ENCODE peak calls at places on chromosomes 5 and 9, in ten cellular contexts. D is AG10803, N is tibial nerve, H is astrocyte of the cerebellum, L is GM12865, A is right atrium auricular region, V is dorsolateral prefrontal cortex, S is cardiac fibroblast, M is SK-N-SH, F is IMR-90. X is an unnamed sample.

GRCh38 chr5:139561655-139562451 is 714 bp downstream of the UBE2D2 start:
- DNase-seq in M (peak), H (no peak), A (peak), L (peak), D (peak), N (peak), F (peak), V (peak), S (peak), X (no peak)

GRCh38 chr5:173744527-173744926 is 128.1 kb upstream of the BOD1 start:
- DNase-seq in N (no peak), M (no peak), F (no peak), L (no peak), S (no peak), D (no peak), A (no peak), H (no peak), V (no peak), X (no peak)

GRCh38 chr5:10457682-10458574 is 16.2 kb downstream of the ROPN1L start:
- DNase-seq in F (no peak), L (no peak), D (peak), H (no peak), M (peak), S (peak), V (no peak), N (no peak), A (no peak), X (no peak)

GRCh38 chr9:126623667-126624452 is 10.1 kb downstream of the LMX1B start:
- DNase-seq in F (no peak), N (no peak), A (no peak), L (no peak), H (no peak), V (no peak), D (no peak), S (no peak), M (no peak), X (no peak)

GRCh38 chr9:131781069-131781468 is 41.2 kb upstream of the RAPGEF1 start:
- DNase-seq in A (no peak), D (no peak), L (peak), F (no peak), N (no peak), H (no peak), S (no peak), M (no peak), V (no peak), X (no peak)

GRCh38 chr9:88387035-88387732 is 1.1 kb upstream of the SPIN1 start:
- DNase-seq in S (peak), N (peak), M (no peak), A (no peak), D (peak), L (no peak), H (no peak), V (no peak), F (peak), X (no peak)

GRCh38 chr5:95988094-95988493 is 26.4 kb upstream of the ELL2 start:
- DNase-seq in S (no peak), V (no peak), L (no peak), M (no peak), D (no peak), N (no peak), H (no peak), A (no peak), F (no peak), X (no peak)

GRCh38 chr5:157463621-157464407 is 3.8 kb downstream of the NIPAL4 start:
- DNase-seq in L (peak), V (no peak), A (no peak), H (no peak), M (no peak), N (no peak), D (peak), S (no peak), F (peak), X (peak)

GRCh38 chr9:133742849-133743444 is 4.8 kb upstream of the SARDH start:
- DNase-seq in N (peak), V (peak), M (peak), S (peak), D (peak), A (peak), F (peak), H (peak), L (peak), X (no peak)

GRCh38 chr5:145854651-145855258 is 18.1 kb downstream of the GRXCR2 start:
- DNase-seq in L (no peak), N (no peak), V (no peak), H (peak), F (peak), D (peak), S (peak), A (no peak), M (no peak), X (no peak)

GRCh38 chr5:43046474-43046873 is 6.4 kb upstream of the ANXA2R start:
- DNase-seq in F (no peak), L (no peak), H (no peak), M (no peak), D (no peak), S (no peak), V (no peak), N (no peak), A (no peak), X (no peak)

GRCh38 chr5:131413605-131414559 is 150.0 kb downstream of the CDC42SE2 start:
- DNase-seq in L (peak), V (no peak), N (no peak), D (peak), M (no peak), S (no peak), A (no peak), F (no peak), H (no peak), X (no peak)

GRCh38 chr9:77514886-77515711 is 133.0 kb downstream of the GNA14 start:
- DNase-seq in V (no peak), S (peak), H (peak), D (peak), F (no peak), A (no peak), L (no peak), M (no peak), N (peak), X (no peak)

GRCh38 chr9:133499892-133500270 is 21.0 kb upstream of the SLC2A6 start:
- DNase-seq in N (no peak), L (no peak), F (no peak), H (no peak), A (no peak), M (no peak), D (no peak), S (no peak), V (no peak), X (no peak)

GRCh38 chr5:116084231-116084630 is 594 bp upstream of the COMMD10 start:
- DNase-seq in D (peak), H (no peak), N (no peak), F (peak), V (no peak), L (peak), M (peak), A (no peak), S (peak), X (no peak)

GRCh38 chr9:101458955-101459631 is 23.5 kb upstream of the ALDOB start:
- DNase-seq in N (peak), F (peak), D (peak), H (peak), M (peak), V (no peak), S (peak), L (peak), A (no peak), X (peak)

GRCh38 chr9:18122156-18122555 is 351.8 kb upstream of the ADAMTSL1 start:
- DNase-seq in V (no peak), L (no peak), F (peak), A (no peak), H (no peak), D (peak), S (peak), M (no peak), N (no peak), X (no peak)

GRCh38 chr5:83265318-83265717 is 188.0 kb downstream of the XRCC4 start:
- DNase-seq in F (peak), A (no peak), D (no peak), V (no peak), N (no peak), M (peak), L (no peak), H (peak), S (peak), X (no peak)

GRCh38 chr5:141513021-141513626 is 24.2 kb downstream of the PCDHGC5 start:
- DNase-seq in H (no peak), V (no peak), S (peak), D (peak), A (no peak), L (peak), N (peak), F (peak), M (peak), X (no peak)

GRCh38 chr5:140383300-140383699 is 18.3 kb upstream of the ANKHD1 start:
- DNase-seq in L (no peak), S (peak), N (no peak), F (no peak), M (no peak), A (no peak), H (no peak), D (no peak), V (no peak), X (no peak)

GRCh38 chr5:176675676-176676360 is 28.5 kb downstream of the TSPAN17 start:
- DNase-seq in S (peak), L (no peak), A (no peak), M (no peak), F (no peak), N (no peak), V (no peak), D (peak), H (no peak), X (no peak)

GRCh38 chr5:74316064-74316586 is 324.4 kb downstream of the ENC1 start:
- DNase-seq in H (peak), D (peak), V (peak), M (peak), S (peak), N (no peak), F (peak), L (peak), A (no peak), X (peak)

GRCh38 chr9:98173181-98173580 is 19.3 kb downstream of the CORO2A start:
- DNase-seq in V (no peak), F (no peak), L (no peak), M (no peak), A (no peak), H (no peak), S (no peak), D (no peak), N (no peak), X (no peak)

GRCh38 chr5:169545762-169546161 is 37.8 kb upstream of the SPDL1 start:
- DNase-seq in D (peak), M (no peak), F (peak), V (no peak), S (no peak), N (no peak), L (peak), A (no peak), H (no peak), X (peak)

GRCh38 chr9:98796364-98797101 is at the start of gene ANKS6:
- DNase-seq in L (peak), N (peak), M (peak), V (peak), F (peak), S (peak), D (peak), H (no peak), A (peak), X (no peak)

GRCh38 chr9:90726215-90726614 is 75.4 kb upstream of the SYK start:
- DNase-seq in D (no peak), H (no peak), S (no peak), A (no peak), L (peak), V (no peak), N (no peak), M (peak), F (no peak), X (no peak)

GRCh38 chr5:132238901-132239500 is 11.3 kb upstream of the P4HA2 start:
- DNase-seq in A (no peak), S (no peak), H (no peak), L (no peak), D (no peak), N (no peak), M (no peak), V (peak), F (no peak), X (no peak)

GRCh38 chr5:176536902-176537607 is at the start of gene RNF44:
- DNase-seq in V (peak), L (peak), A (peak), M (peak), S (peak), F (peak), N (peak), D (peak), H (peak), X (peak)

GRCh38 chr9:93903886-93904648 is 51.1 kb downstream of the BARX1 start:
- DNase-seq in V (no peak), M (no peak), A (no peak), D (no peak), F (no peak), L (no peak), S (no peak), N (no peak), H (no peak), X (no peak)

GRCh38 chr9:87850405-87850804 is 32.3 kb upstream of the SPATA31E1 start:
- DNase-seq in N (no peak), D (peak), H (no peak), L (no peak), V (no peak), S (peak), A (no peak), F (peak), M (no peak), X (peak)

GRCh38 chr5:61052870-61053269 is 107.9 kb downstream of the NDUFAF2 start:
- DNase-seq in A (no peak), F (peak), V (no peak), M (no peak), N (no peak), H (peak), D (peak), L (no peak), S (peak), X (peak)

GRCh38 chr5:132530946-132531345 is 12.4 kb downstream of the IL5 start:
- DNase-seq in N (no peak), V (no peak), L (no peak), M (no peak), H (no peak), D (no peak), F (no peak), S (no peak), A (no peak), X (no peak)

GRCh38 chr5:76607353-76607871 is 15.8 kb downstream of the F2RL2 start:
- DNase-seq in L (no peak), F (peak), A (no peak), V (no peak), H (peak), D (peak), N (no peak), S (peak), M (no peak), X (no peak)

GRCh38 chr9:134361843-134362414 is 35.7 kb downstream of the RXRA start:
- DNase-seq in V (no peak), D (no peak), F (no peak), L (no peak), S (no peak), A (no peak), H (no peak), M (no peak), N (no peak), X (no peak)

GRCh38 chr5:73201547-73202513 is 28.8 kb downstream of the TMEM174 start:
- DNase-seq in F (peak), D (peak), H (no peak), L (peak), N (peak), V (peak), S (peak), A (peak), M (peak), X (no peak)

DNA sequence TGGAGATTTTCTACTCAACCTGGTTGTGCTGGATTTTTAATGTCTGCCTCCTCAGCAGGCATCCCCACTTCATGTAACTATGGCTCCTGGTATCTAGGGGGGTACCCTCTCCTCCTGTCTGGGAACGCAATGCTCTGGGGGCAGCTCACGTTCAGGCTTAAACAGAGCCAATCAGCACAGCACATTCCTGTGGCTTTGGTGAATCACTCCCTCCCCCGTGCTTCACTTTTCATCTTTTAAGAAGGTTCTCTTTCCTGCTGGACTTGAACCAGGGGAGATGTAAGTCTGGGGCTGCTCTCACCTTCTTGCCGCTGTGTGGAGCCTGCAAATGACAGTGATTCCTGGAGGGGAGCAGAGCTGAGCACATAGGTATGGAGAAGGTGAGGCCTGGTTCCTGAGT is 101.2 kb downstream of the MSX2 start:
- DNase-seq in D (peak), F (peak), L (no peak), N (no peak), H (peak), M (no peak), S (peak), A (no peak), V (no peak), X (no peak)
- H3K4me3 ChIP-seq in D (no peak), F (no peak), L (no peak), N (no peak), H (no peak), M (no peak), S (no peak), A (no peak), V (no peak), X (no peak)

GRCh38 chr5:5298068-5298633 is 124.3 kb upstream of the ICE1 start:
- DNase-seq in L (no peak), S (no peak), D (no peak), V (no peak), H (no peak), A (no peak), F (no peak), N (no peak), M (no peak), X (no peak)
- TF ChIP-seq CTCF in L (no peak), S (no peak), D (no peak), V (no peak), H (no peak), A (no peak), F (no peak), N (no peak), M (no peak), X (no peak)

DNA sequence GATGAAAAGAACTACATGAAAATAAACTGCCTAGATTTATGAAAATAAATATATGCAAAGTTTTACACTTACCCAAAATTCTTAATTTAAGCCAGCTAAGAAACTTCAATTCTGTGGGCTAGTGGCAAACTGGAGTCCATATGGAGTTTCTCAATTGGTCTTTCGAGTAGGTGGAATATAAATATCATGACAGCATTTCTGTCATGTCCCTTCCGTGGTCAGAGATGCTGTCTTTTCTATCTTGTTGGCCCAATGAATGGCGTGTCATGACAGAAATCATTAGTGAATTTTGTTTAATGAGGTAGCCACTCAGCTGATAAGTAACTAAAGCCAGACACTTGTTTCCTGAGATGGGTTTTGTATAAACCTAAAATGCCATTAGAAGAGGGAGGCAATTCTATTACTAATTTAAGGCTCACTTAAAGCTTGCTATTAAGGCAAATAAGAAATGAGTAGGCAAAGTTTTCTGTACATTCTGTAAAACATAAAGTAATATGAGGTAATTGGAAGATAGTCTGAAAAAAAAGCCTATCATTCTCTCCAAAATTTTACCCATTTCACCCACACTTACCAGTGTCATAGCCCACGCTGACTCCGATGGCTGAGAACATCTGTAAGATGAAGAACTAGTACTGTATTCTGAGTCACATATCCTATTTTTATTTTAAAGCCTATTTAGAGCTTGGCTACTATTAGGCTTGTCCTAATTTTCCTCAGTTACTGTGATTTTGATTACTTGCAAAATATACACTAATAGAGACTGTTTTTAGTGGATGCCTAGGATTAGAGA is 419.3 kb upstream of the MEF2C start:
- DNase-seq in M (no peak), A (no peak), V (no peak), D (no peak), S (no peak), H (no peak), F (no peak), N (no peak), L (peak), X (no peak)
- H3K4me3 ChIP-seq in M (no peak), A (no peak), V (no peak), D (no peak), S (no peak), H (no peak), F (no peak), N (no peak), L (peak), X (no peak)

DNA sequence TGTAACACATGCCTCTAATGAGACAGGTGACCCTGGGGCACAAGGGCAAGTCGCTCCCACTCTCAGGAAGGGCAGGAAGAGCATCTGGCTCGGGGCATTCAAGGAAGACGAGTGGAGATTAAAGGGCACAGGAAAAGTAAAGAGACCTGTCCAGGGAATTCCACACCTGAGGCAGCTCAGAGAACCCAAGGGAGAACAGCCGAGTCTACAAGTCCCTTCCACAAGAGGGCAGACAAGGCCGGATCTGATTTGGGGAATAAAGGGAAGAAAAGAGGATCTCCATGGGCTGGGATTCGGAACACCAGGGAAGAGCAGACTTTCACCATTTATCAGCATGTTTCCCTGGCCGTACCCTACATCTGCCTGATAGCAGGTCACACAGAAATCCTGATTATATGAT is 28.1 kb downstream of the GPX3 start:
- DNase-seq in V (no peak), M (no peak), S (peak), A (no peak), H (no peak), L (no peak), F (no peak), D (no peak), N (no peak), X (no peak)
- TF ChIP-seq CTCF in V (no peak), M (peak), S (peak), A (no peak), H (peak), L (no peak), F (peak), D (peak), N (no peak), X (peak)

GRCh38 chr9:14497476-14497875 is 183.5 kb upstream of the NFIB start:
- DNase-seq in F (no peak), N (peak), D (no peak), L (no peak), M (no peak), S (no peak), A (no peak), V (no peak), H (no peak), X (no peak)

GRCh38 chr9:14498824-14499223 is 184.9 kb upstream of the NFIB start:
- DNase-seq in H (no peak), D (no peak), L (no peak), F (no peak), S (no peak), M (no peak), N (no peak), A (no peak), V (no peak), X (no peak)

GRCh38 chr9:14499976-14500375 is 186.0 kb upstream of the NFIB start:
- DNase-seq in N (no peak), V (no peak), L (no peak), S (no peak), A (no peak), H (no peak), M (no peak), D (no peak), F (no peak), X (no peak)

GRCh38 chr9:14500705-14501104 is 186.8 kb upstream of the NFIB start:
- DNase-seq in S (no peak), L (peak), A (no peak), M (no peak), D (no peak), V (no peak), H (no peak), F (no peak), N (no peak), X (no peak)

DNA sequence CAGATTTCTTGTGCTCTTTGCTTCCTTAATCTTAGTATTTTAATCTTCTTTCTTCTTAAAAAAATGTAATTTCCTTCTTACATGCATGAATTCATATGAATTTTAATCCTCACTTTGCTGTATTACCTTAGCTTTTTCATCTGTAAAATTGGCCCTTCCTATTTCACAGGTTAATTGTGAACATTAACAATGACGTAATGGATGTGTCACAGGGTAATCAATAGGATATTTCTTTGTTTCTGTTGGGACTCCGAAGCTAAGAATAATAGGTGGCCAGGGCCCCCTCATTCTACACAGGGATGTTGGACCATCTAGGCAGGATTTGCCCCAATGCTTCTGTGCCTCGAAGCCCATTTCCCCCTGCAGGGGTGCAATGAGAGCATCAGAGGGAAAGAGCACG is 187.4 kb upstream of the NFIB start:
- DNase-seq in D (no peak), L (no peak), V (no peak), N (no peak), F (no peak), M (no peak), H (no peak), S (no peak), A (no peak), X (no peak)
- H3K4me3 ChIP-seq in D (no peak), L (no peak), V (no peak), N (no peak), F (no peak), M (no peak), H (no peak), S (no peak), A (no peak), X (no peak)

X was measured in epithelial cell of proximal tubule.